ENCODE peak calls at places on chromosomes 12 and 14, in seven cellular contexts. J is uterus, Z is IMR-90, H is stomach, Y is K562, D is vagina, A is HCT116. W is an unnamed sample.

GRCh38 chr12:1883513-1883912 is 34.9 kb downstream of the CACNA2D4 start:
- DNase-seq in J (no peak), Z (no peak), H (no peak), Y (no peak), D (peak), A (no peak), W (no peak)

GRCh38 chr14:38078393-38078792 is 129.3 kb upstream of the SSTR1 start:
- DNase-seq in J (no peak), Z (no peak), H (peak), Y (no peak), D (no peak), A (no peak), W (peak)

GRCh38 chr12:91317324-91317723 is 134.7 kb upstream of the DCN start:
- DNase-seq in J (no peak), Z (no peak), H (no peak), Y (no peak), D (no peak), A (no peak), W (no peak)

GRCh38 chr12:91767237-91767636 is 378.4 kb downstream of the BTG1 start:
- DNase-seq in J (no peak), Z (no peak), H (no peak), Y (no peak), D (no peak), A (no peak), W (no peak)

GRCh38 chr14:51638071-51638944 is 13.4 kb upstream of the FRMD6 start:
- DNase-seq in J (no peak), Z (no peak), H (no peak), Y (no peak), D (no peak), A (no peak), W (no peak)

GRCh38 chr12:2387051-2387834 is 334.5 kb downstream of the CACNA1C start:
- DNase-seq in J (no peak), Z (peak), H (no peak), Y (no peak), D (no peak), A (no peak), W (no peak)

GRCh38 chr14:74934476-74935339 is 11.6 kb upstream of the RPS6KL1 start:
- DNase-seq in J (no peak), Z (no peak), H (no peak), Y (no peak), D (no peak), A (no peak), W (peak)

GRCh38 chr14:89137514-89138163 is 279.4 kb downstream of the FOXN3 start:
- DNase-seq in J (no peak), Z (peak), H (peak), Y (peak), D (no peak), A (peak), W (no peak)

GRCh38 chr12:15329891-15330290 is 7.6 kb downstream of the PTPRO start:
- DNase-seq in J (no peak), Z (no peak), H (no peak), Y (no peak), D (no peak), A (no peak), W (no peak)

GRCh38 chr14:58739674-58740073 is 101.9 kb downstream of the DACT1 start:
- DNase-seq in J (no peak), Z (no peak), H (no peak), Y (no peak), D (no peak), A (no peak), W (no peak)

GRCh38 chr12:112381421-112381897 is 772 bp downstream of the HECTD4 start:
- DNase-seq in J (peak), Z (no peak), H (peak), Y (no peak), D (no peak), A (no peak), W (no peak)

GRCh38 chr12:80195143-80195726 is 95.9 kb downstream of the OTOGL start:
- DNase-seq in J (no peak), Z (peak), H (no peak), Y (no peak), D (no peak), A (peak), W (no peak)

DNA sequence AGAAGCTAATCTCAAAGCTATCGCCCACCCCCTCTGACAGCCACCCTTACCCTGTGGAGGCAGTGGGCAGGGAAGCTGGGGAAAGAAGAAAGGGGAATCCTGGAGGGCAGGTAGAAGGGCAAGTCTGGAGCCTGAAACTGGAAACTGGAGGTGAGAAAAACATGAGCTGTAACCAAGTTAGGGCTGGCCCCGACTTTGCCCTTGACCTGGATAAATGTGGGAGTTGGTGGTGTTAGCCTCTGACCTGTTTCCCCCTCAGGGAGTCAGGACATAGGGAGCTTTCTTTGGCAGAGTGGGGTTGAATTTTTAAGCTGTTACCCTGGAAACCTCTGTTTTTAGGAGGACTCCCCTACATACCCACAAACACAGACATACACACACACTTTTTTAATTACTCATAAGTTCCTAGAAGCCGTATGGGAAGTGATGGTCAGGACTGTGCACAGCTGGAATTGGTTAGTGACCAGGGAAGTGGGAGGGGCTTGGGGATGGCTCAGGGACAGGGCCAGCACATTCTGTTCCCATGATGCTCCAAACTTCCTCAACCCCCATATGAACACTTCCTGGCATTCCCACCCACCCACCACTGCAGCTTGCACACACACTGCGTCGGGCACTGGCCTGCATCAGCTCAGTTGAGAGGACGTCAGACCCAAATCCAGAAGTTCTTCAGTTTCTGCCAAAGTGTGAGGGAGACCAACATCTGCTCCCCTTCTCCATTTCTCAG is 5.0 kb upstream of the MMP19 start:
- DNase-seq in J (peak), Z (peak), H (peak), Y (peak), D (no peak), A (no peak), W (peak)
- TF ChIP-seq POLR2A in J (peak), Z (peak), H (no peak), Y (no peak), D (no peak), A (no peak), W (no peak)

DNA sequence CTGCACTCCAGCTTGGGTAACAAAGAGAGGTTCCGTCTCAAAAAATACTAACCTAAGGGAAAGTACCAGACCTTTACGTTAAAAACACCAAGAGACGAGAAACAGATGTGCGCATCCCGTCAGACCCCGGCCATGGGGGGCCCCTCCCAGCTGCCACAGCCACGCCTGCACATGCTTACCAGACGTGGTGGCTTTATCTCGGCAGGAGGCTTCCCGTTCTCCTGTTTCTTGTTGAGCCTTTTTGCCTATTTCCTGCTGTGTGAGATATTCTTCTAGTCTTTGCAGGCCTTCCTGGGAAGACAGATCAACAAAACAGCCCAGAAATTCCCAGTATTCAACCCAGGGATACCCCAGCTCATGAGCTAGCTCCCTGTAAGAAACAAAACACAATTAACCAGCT is 23.6 kb downstream of the PGAM5 start:
- DNase-seq in J (no peak), Z (no peak), H (no peak), Y (no peak), D (no peak), A (no peak), W (no peak)
- H3K27ac ChIP-seq in J (no peak), Z (no peak), H (no peak), Y (no peak), D (no peak), A (no peak), W (no peak)

GRCh38 chr12:108854453-108855283 is 2.7 kb downstream of the SSH1 start:
- DNase-seq in J (peak), Z (peak), H (no peak), Y (peak), D (no peak), A (peak), W (peak)

GRCh38 chr12:108855284-108856169 is 1.9 kb downstream of the SSH1 start:
- DNase-seq in J (no peak), Z (peak), H (no peak), Y (peak), D (no peak), A (no peak), W (peak)

GRCh38 chr12:108856170-108856427 is 1.3 kb downstream of the SSH1 start:
- DNase-seq in J (no peak), Z (no peak), H (no peak), Y (no peak), D (no peak), A (no peak), W (peak)

GRCh38 chr12:108857158-108857407 is 300 bp downstream of the SSH1 start:
- DNase-seq in J (peak), Z (no peak), H (no peak), Y (no peak), D (no peak), A (no peak), W (no peak)

GRCh38 chr12:108856428-108857157 is 790 bp downstream of the SSH1 start:
- DNase-seq in J (peak), Z (peak), H (peak), Y (no peak), D (no peak), A (no peak), W (peak)
- TF ChIP-seq POLR2A in J (no peak), Z (peak), H (no peak), Y (no peak), D (no peak), A (no peak), W (no peak)

GRCh38 chr14:94341654-94342333 is 18.7 kb upstream of the SERPINA6 start:
- DNase-seq in J (no peak), Z (no peak), H (no peak), Y (no peak), D (no peak), A (no peak), W (no peak)
- H3K27ac ChIP-seq in J (no peak), Z (no peak), H (peak), Y (no peak), D (peak), A (no peak), W (peak)

GRCh38 chr12:56152132-56152755 is at the start of gene MYL6B:
- DNase-seq in J (peak), Z (peak), H (peak), Y (peak), D (no peak), A (peak), W (peak)
- TF ChIP-seq POLR2A in J (peak), Z (no peak), H (no peak), Y (peak), D (no peak), A (no peak), W (no peak)

GRCh38 chr12:67356400-67356799 is 87.2 kb downstream of the CAND1 start:
- DNase-seq in J (no peak), Z (no peak), H (no peak), Y (no peak), D (no peak), A (no peak), W (no peak)
- H3K27ac ChIP-seq in J (no peak), Z (no peak), H (no peak), Y (no peak), D (no peak), A (no peak), W (no peak)

GRCh38 chr12:116910645-116911449 is at the start of gene FBXW8:
- DNase-seq in J (peak), Z (peak), H (peak), Y (peak), D (no peak), A (peak), W (peak)
- TF ChIP-seq POLR2A in J (no peak), Z (peak), H (no peak), Y (peak), D (no peak), A (peak), W (no peak)

GRCh38 chr12:105485321-105485910 is 154.9 kb downstream of the C12orf75 start:
- DNase-seq in J (peak), Z (peak), H (no peak), Y (no peak), D (no peak), A (no peak), W (no peak)
- H3K27ac ChIP-seq in J (peak), Z (no peak), H (no peak), Y (no peak), D (no peak), A (no peak), W (no peak)

GRCh38 chr12:68808388-68809189 is 612 bp downstream of the MDM2 start:
- DNase-seq in J (peak), Z (peak), H (peak), Y (peak), D (no peak), A (peak), W (peak)
- TF ChIP-seq POLR2A in J (peak), Z (peak), H (no peak), Y (peak), D (no peak), A (no peak), W (peak)

DNA sequence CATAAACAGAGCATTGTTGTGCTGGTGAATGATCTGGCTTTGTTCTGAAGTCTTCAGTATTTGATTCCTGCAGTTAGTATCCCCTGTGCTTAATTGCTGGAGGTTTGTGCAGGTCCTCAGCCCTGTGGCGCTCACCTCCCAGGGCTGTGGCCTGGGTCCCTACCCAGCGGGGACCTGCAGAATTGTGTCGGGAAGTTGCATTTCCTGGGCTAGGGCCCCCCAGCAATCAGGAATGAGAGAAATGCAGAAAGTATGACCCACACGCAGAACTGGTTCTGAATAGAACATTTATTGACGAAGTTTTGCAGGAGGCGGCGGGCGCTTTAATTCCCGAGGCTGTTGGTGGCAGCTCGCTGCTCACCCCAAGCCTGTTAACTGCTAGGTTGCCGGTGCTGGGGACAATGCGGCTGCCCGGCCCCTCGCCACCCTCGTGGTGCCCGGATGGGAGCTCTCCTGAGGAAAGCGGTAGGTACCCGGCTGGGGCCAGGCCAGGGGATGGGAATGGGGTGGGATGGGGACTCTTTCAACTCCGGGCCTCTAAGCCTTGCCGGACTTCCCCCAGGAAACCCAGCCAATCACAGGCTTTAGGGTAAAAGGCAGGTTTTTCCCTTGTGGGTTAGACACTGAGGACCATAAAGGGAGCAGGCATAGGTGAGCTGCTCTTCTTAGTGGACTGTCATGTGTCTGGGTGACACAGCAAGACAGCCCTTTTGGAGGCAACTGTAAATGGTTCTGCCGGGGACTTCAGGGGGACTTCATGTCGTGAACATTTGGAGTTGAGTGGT is 11.6 kb downstream of the PLEKHG3 start:
- DNase-seq in J (peak), Z (no peak), H (peak), Y (no peak), D (no peak), A (no peak), W (no peak)
- H3K27ac ChIP-seq in J (peak), Z (no peak), H (peak), Y (no peak), D (peak), A (peak), W (peak)